ENCODE peak calls at places on chromosomes 16 and 17, in six cellular contexts. J is endodermal cell, Q is neural progenitor cell, X is epithelial cell of esophagus, M is mucosa of descending colon, A is testis. H is an unnamed sample.

GRCh38 chr17:63483038-63483437 is 6.2 kb downstream of the ACE start:
- DNase-seq in J (peak; percentile 55), Q (no peak), X (no peak), M (no peak), A (no peak), H (no peak)

GRCh38 chr16:66622863-66623262 is 18.4 kb downstream of the CMTM3 start:
- DNase-seq in J (peak; percentile 50), Q (no peak), X (no peak), M (no peak), A (no peak), H (peak; percentile 33)

GRCh38 chr17:18015603-18016002 is 23.4 kb downstream of the ATPAF2 start:
- DNase-seq in J (no peak), Q (no peak), X (no peak), M (no peak), A (no peak), H (no peak)

GRCh38 chr16:1290860-1291575 is 18.4 kb upstream of the UBE2I start:
- DNase-seq in J (no peak), Q (no peak), X (no peak), M (peak; percentile 42), A (no peak), H (no peak)

GRCh38 chr17:39114744-39115534 is 36.5 kb downstream of the PLXDC1 start:
- DNase-seq in J (no peak), Q (no peak), X (no peak), M (no peak), A (no peak), H (peak; percentile 73)

GRCh38 chr17:82788206-82789001 is 36.5 kb downstream of the TBCD start:
- DNase-seq in J (no peak), Q (no peak), X (no peak), M (no peak), A (no peak), H (no peak)

GRCh38 chr16:14117051-14117450 is 45.9 kb downstream of the MRTFB start:
- DNase-seq in J (no peak), Q (no peak), X (no peak), M (no peak), A (no peak), H (no peak)

GRCh38 chr17:35046740-35047283 is 16.7 kb downstream of the RFFL start:
- DNase-seq in J (no peak), Q (peak; percentile 51), X (peak; percentile 69), M (no peak), A (no peak), H (no peak)

GRCh38 chr16:22139008-22139407 is 23.3 kb upstream of the SDR42E2 start:
- DNase-seq in J (no peak), Q (no peak), X (peak; percentile 65), M (no peak), A (no peak), H (no peak)

GRCh38 chr16:9072806-9073341 is 18.6 kb upstream of the HAPSTR1 start:
- DNase-seq in J (no peak), Q (no peak), X (peak; percentile 94), M (no peak), A (no peak), H (peak; percentile 89)

GRCh38 chr17:7313028-7313889 is 1.9 kb downstream of the GPS2 start:
- DNase-seq in J (peak; percentile 84), Q (no peak), X (peak; percentile 36), M (no peak), A (no peak), H (peak; percentile 51)

GRCh38 chr17:35896011-35896587 is 15.9 kb upstream of the CCL5 start:
- DNase-seq in J (no peak), Q (no peak), X (no peak), M (no peak), A (no peak), H (no peak)

GRCh38 chr17:16027708-16028584 is 28.3 kb downstream of the TTC19 start:
- DNase-seq in J (no peak), Q (no peak), X (peak; percentile 95), M (no peak), A (no peak), H (peak; percentile 92)

GRCh38 chr17:79154446-79154845 is 79.8 kb downstream of the ENGASE start:
- DNase-seq in J (no peak), Q (no peak), X (no peak), M (no peak), A (no peak), H (no peak)

GRCh38 chr16:65414284-65414984 is 292.6 kb upstream of the CDH11 start:
- DNase-seq in J (no peak), Q (no peak), X (peak; percentile 87), M (no peak), A (no peak), H (peak; percentile 88)

GRCh38 chr17:15946611-15947120 is 1.7 kb downstream of the ADORA2B start:
- DNase-seq in J (no peak), Q (no peak), X (peak; percentile 51), M (peak; percentile 63), A (no peak), H (peak; percentile 20)

DNA sequence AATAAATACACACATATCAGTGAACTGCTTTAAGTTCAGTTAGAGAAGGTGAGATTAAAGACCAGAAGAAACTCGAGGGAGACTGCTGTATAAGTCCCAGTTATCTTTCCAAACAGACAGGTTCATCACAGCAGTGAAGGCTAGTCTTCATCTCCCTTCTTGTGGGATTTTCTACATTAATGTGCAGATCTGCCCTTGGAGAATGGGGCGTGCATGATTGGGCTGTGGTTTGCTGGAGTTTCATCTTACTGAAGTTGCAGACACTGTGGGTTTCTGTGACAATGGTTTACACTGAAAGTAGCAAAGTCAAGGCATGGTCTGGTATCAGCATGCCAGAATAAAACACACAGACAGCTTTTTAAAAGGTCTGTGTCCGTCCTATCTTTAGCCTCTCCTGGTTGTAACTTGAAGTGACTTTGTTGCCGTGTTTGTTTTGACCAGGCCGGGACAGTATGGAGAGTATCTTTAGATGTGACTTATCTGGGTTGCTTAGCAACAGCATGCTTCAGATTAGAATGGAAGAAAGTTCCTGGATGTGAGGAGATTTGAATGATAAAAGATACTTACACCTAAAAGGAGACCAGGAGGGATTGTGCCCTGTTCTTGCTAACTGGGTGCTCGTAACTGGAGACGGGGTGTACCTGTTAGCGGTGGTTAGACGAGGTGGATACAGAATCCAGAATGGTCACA is 16.1 kb downstream of the NAA60 start:
- DNase-seq in J (no peak), Q (peak; percentile 44), X (no peak), M (no peak), A (no peak), H (peak; percentile 50)
- H3K4me3 ChIP-seq in J (peak overlapping the region; percentile 96), Q (peak overlapping the region; percentile 93), X (no peak overlapping the region), M (no peak overlapping the region), A (no peak overlapping the region), H (peak overlapping the region; percentile 93)

GRCh38 chr17:74550602-74551001 is 4.7 kb upstream of the CD300C start:
- DNase-seq in J (no peak), Q (no peak), X (no peak), M (no peak), A (no peak), H (no peak)
- TF ChIP-seq CTCF in J (no peak), Q (no peak), X (no peak), M (no peak), A (no peak), H (no peak)

GRCh38 chr16:19859166-19859565 is 25.5 kb downstream of the GPRC5B start:
- DNase-seq in J (no peak), Q (no peak), X (no peak), M (no peak), A (no peak), H (no peak)

GRCh38 chr16:19861811-19862327 is 22.8 kb downstream of the GPRC5B start:
- DNase-seq in J (peak; percentile 82), Q (peak; percentile 91), X (no peak), M (no peak), A (peak; percentile 82), H (no peak)

GRCh38 chr16:19861069-19861468 is 23.6 kb downstream of the GPRC5B start:
- DNase-seq in J (no peak), Q (no peak), X (no peak), M (no peak), A (no peak), H (no peak)

GRCh38 chr16:19859603-19860002 is 25.0 kb downstream of the GPRC5B start:
- DNase-seq in J (no peak), Q (no peak), X (no peak), M (no peak), A (no peak), H (no peak)

DNA sequence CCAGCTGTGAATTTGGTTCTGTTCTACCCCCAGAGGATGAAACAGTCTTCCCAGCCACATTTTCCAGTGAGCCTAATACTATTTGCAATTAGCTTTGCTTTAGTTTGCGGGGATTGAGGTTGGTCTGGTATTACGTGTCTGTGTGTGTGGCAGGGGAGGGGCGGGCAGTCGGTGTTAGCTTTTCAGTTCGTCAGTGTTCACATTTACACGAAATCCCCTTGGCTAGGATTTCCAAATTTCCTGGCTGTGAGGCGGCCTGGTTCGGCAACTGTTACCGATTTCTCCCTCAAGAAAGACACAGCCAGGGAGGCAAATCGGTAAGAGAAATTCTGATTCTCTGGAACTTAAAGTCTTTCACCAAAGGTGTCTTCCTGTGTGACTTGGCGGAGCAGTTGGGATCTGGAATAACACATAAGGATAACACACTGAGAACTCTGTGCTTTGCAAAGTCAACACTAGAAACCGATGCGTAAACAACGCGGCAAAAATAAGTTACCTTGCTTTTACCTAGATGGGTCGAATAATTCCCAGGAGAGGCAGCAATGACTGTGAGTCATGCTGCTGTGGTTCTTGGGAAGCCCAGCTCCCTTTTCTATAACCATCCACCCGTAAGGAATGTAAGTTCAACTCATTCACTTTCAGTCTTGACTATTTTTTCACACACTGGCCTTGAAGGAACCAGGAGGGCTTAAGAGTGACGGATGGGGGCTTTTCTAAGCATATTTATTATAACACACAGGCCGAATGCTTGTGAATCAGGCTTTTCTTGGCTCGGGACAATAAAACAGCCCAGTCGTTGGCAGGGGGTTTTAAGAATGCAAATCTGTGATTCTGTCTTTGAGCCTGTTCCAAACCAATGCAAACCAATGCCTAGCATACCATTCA is 24.3 kb downstream of the GPRC5B start:
- DNase-seq in J (peak; percentile 71), Q (peak; percentile 56), X (peak; percentile 68), M (no peak), A (no peak), H (no peak)
- H3K4me3 ChIP-seq in J (no peak overlapping the region), Q (peak overlapping the region; percentile 40), X (no peak overlapping the region), M (no peak overlapping the region), A (no peak overlapping the region), H (no peak overlapping the region)

GRCh38 chr16:67843343-67843765 is 1.2 kb downstream of the THAP11 start:
- DNase-seq in J (no peak), Q (no peak), X (no peak), M (no peak), A (no peak), H (peak; percentile 66)

GRCh38 chr16:67844441-67844840 is 2.3 kb upstream of the NUTF2 start:
- DNase-seq in J (no peak), Q (peak; percentile 50), X (peak; percentile 83), M (no peak), A (no peak), H (peak; percentile 34)

GRCh38 chr16:67842509-67843342 is 606 bp downstream of the THAP11 start:
- DNase-seq in J (peak; percentile 85), Q (peak; percentile 83), X (peak; percentile 46), M (peak; percentile 79), A (peak; percentile 62), H (peak; percentile 47)

GRCh38 chr16:67841816-67842508 is at the start of gene THAP11:
- DNase-seq in J (peak; percentile 99), Q (peak; percentile 98), X (peak; percentile 96), M (peak; percentile 94), A (peak; percentile 97), H (peak; percentile 97)

DNA sequence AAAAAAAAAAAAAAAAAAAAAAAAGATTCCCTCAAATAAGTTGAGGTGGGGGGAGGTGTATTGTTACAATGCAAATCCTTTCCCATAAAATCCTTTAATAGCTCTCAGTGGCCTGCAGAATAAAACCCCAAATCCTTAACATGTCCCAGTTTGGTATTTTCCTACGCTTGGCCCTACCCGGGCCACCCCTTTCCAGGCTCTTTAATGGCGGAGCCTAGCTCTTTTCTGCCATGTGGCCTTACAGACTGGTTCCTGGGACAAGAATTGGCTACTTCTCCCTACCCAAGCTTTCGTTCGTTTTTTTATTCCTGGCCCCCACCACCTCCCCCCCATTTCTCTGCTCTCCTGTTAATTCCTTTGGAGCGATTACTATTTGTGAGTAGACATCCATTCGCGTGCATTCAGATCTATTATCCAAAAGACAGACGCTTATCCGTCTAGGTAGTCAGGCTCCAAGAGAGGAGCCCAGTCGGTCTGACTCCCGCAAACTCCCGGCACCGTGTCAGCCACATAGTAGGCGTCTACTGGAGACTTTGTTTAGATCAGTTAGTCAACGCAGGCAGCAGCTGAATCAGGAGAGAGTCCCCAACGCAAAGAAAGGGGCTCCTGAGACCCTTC is 813 bp upstream of the THAP11 start:
- DNase-seq in J (no peak), Q (no peak), X (no peak), M (no peak), A (no peak), H (no peak)
- TF ChIP-seq CTCF in J (no peak), Q (no peak), X (no peak), M (no peak), A (no peak), H (no peak)

H was measured in foreskin fibroblast.